ENCODE peak calls at places on chromosomes 16 and 17, in seven cellular contexts. G is stomach, A is AG04450, P is GM12865, N is keratinocyte, Z is colonic mucosa, T is dorsolateral prefrontal cortex. X is an unnamed sample.

GRCh38 chr16:13223666-13224065 is 322.3 kb downstream of the SHISA9 start:
- DNase-seq in G (no peak), A (no peak), P (no peak), N (no peak), Z (no peak), T (no peak), X (no peak)

GRCh38 chr16:2160915-2161551 is 5.5 kb downstream of the TRAF7 start:
- DNase-seq in G (peak; percentile 39), A (no peak), P (peak; percentile 79), N (no peak), Z (peak; percentile 47), T (no peak), X (no peak)

GRCh38 chr17:40352779-40353394 is 11.7 kb downstream of the GJD3 start:
- DNase-seq in G (no peak), A (no peak), P (no peak), N (no peak), Z (no peak), T (no peak), X (no peak)

GRCh38 chr17:71553381-71553780 is 567.4 kb upstream of the SOX9 start:
- DNase-seq in G (no peak), A (no peak), P (no peak), N (no peak), Z (no peak), T (no peak), X (no peak)

GRCh38 chr16:88815901-88816589 is 4.3 kb upstream of the APRT start:
- DNase-seq in G (peak; percentile 62), A (no peak), P (peak; percentile 67), N (no peak), Z (peak; percentile 62), T (no peak), X (no peak)

GRCh38 chr16:89200124-89200849 is at the start of gene SLC22A31:
- DNase-seq in G (no peak), A (no peak), P (no peak), N (no peak), Z (no peak), T (no peak), X (no peak)

GRCh38 chr17:38729886-38730525 is at the start of gene CISD3:
- DNase-seq in G (peak; percentile 91), A (peak; percentile 37), P (peak; percentile 95), N (no peak), Z (peak; percentile 88), T (peak; percentile 85), X (no peak)

GRCh38 chr17:44219126-44219635 is 294 bp downstream of the UBTF start:
- DNase-seq in G (peak; percentile 71), A (no peak), P (peak; percentile 89), N (no peak), Z (peak; percentile 61), T (peak; percentile 75), X (no peak)

GRCh38 chr16:85151603-85152413 is 39.5 kb upstream of the CIBAR2 start:
- DNase-seq in G (peak; percentile 72), A (peak; percentile 38), P (peak; percentile 75), N (no peak), Z (peak; percentile 60), T (no peak), X (peak; percentile 49)

GRCh38 chr17:64024781-64025731 is 4.6 kb upstream of the ICAM2 start:
- DNase-seq in G (no peak), A (no peak), P (no peak), N (no peak), Z (peak; percentile 21), T (no peak), X (no peak)

GRCh38 chr16:51540259-51540658 is 389.2 kb upstream of the SALL1 start:
- DNase-seq in G (no peak), A (no peak), P (no peak), N (no peak), Z (no peak), T (no peak), X (no peak)

GRCh38 chr17:45951941-45952340 is 47.1 kb upstream of the STH start:
- DNase-seq in G (no peak), A (no peak), P (no peak), N (no peak), Z (no peak), T (peak; percentile 19), X (no peak)

GRCh38 chr17:41777157-41777578 is 9.3 kb downstream of the JUP start:
- DNase-seq in G (peak; percentile 37), A (no peak), P (no peak), N (no peak), Z (no peak), T (no peak), X (no peak)

GRCh38 chr17:40349477-40350409 is 14.8 kb downstream of the GJD3 start:
- DNase-seq in G (peak; percentile 63), A (no peak), P (no peak), N (peak; percentile 99), Z (peak; percentile 50), T (no peak), X (no peak)

GRCh38 chr17:81398170-81398854 is 3.1 kb downstream of the BAHCC1 start:
- DNase-seq in G (no peak), A (no peak), P (no peak), N (no peak), Z (peak; percentile 71), T (no peak), X (no peak)

GRCh38 chr16:6753553-6753952 is 579.1 kb upstream of the RBFOX1 start:
- DNase-seq in G (no peak), A (no peak), P (no peak), N (no peak), Z (no peak), T (no peak), X (no peak)

GRCh38 chr16:1533443-1533951 is at the start of gene TMEM204:
- DNase-seq in G (peak; percentile 38), A (peak; percentile 32), P (peak; percentile 43), N (no peak), Z (peak; percentile 41), T (no peak), X (no peak)

GRCh38 chr17:36935681-36936454 is 1.4 kb upstream of the LHX1 start:
- DNase-seq in G (no peak), A (no peak), P (no peak), N (no peak), Z (no peak), T (no peak), X (no peak)

GRCh38 chr17:55421179-55421934 is at the start of gene MMD:
- DNase-seq in G (no peak), A (no peak), P (no peak), N (no peak), Z (peak; percentile 77), T (peak; percentile 46), X (no peak)

GRCh38 chr16:71629617-71630016 is 3.6 kb downstream of the MARVELD3 start:
- DNase-seq in G (no peak), A (no peak), P (no peak), N (no peak), Z (peak; percentile 45), T (no peak), X (no peak)
- H3K4me3 ChIP-seq in G (no peak overlapping the region), A (no peak overlapping the region), P (no peak overlapping the region), N (no peak overlapping the region), Z (no peak overlapping the region), T (no peak overlapping the region), X (no peak overlapping the region)

DNA sequence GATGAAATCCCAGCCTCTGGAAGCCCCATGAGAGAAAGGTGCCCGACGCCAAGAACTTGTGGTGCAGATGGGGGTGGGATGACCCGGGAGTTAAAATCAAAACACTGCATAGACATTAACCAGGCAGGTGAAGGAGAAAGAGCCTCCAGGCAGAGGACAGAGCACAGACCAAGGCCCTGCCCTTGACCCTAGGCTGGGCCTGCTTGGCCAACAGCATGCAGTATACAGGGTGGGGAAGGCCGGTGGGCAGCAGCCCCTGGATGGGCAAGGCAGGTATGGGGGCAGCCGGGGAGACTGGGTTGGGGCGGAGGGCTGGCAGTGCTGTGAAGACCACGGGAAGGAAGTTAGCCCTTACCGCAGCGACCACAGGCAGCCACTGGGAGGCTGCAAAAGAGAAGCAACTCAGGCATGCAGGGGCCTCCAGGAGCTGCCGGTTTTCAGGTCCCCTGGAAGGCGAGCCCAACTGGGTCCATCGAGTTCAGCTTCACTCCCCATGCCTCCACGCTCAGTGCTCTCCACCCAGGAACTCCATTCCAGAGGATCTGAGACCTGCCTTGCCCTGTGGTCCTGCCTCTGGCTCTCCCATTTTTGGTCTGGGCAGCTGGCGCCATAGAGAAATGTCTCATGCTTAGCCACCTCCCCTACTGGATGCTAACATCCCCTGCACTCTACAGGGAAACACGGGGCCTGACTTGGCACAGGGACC is 81.2 kb downstream of the C16orf95 start:
- DNase-seq in G (no peak), A (no peak), P (peak; percentile 17), N (no peak), Z (no peak), T (no peak), X (no peak)
- TF ChIP-seq CTCF in G (no peak), A (no peak), P (no peak), N (peak; percentile 11), Z (no peak), T (no peak), X (peak; percentile 10)

GRCh38 chr17:49747632-49748031 is 16.3 kb downstream of the FAM117A start:
- DNase-seq in G (no peak), A (no peak), P (no peak), N (no peak), Z (no peak), T (no peak), X (no peak)
- H3K4me3 ChIP-seq in G (no peak overlapping the region), A (no peak overlapping the region), P (peak overlapping the region; percentile 74), N (no peak overlapping the region), Z (no peak overlapping the region), T (no peak overlapping the region), X (no peak overlapping the region)

GRCh38 chr16:83901101-83901500 is 2.2 kb downstream of the MLYCD start:
- DNase-seq in G (no peak), A (no peak), P (no peak), N (no peak), Z (no peak), T (no peak), X (no peak)

GRCh38 chr16:83900611-83901010 is 1.7 kb downstream of the MLYCD start:
- DNase-seq in G (no peak), A (no peak), P (no peak), N (no peak), Z (no peak), T (no peak), X (no peak)

GRCh38 chr16:83899978-83900377 is 1.1 kb downstream of the MLYCD start:
- DNase-seq in G (no peak), A (no peak), P (no peak), N (no peak), Z (no peak), T (no peak), X (no peak)

GRCh38 chr16:83899272-83899897 is 470 bp downstream of the MLYCD start:
- DNase-seq in G (peak; percentile 61), A (peak; percentile 13), P (peak; percentile 70), N (no peak), Z (peak; percentile 47), T (peak; percentile 82), X (no peak)

DNA sequence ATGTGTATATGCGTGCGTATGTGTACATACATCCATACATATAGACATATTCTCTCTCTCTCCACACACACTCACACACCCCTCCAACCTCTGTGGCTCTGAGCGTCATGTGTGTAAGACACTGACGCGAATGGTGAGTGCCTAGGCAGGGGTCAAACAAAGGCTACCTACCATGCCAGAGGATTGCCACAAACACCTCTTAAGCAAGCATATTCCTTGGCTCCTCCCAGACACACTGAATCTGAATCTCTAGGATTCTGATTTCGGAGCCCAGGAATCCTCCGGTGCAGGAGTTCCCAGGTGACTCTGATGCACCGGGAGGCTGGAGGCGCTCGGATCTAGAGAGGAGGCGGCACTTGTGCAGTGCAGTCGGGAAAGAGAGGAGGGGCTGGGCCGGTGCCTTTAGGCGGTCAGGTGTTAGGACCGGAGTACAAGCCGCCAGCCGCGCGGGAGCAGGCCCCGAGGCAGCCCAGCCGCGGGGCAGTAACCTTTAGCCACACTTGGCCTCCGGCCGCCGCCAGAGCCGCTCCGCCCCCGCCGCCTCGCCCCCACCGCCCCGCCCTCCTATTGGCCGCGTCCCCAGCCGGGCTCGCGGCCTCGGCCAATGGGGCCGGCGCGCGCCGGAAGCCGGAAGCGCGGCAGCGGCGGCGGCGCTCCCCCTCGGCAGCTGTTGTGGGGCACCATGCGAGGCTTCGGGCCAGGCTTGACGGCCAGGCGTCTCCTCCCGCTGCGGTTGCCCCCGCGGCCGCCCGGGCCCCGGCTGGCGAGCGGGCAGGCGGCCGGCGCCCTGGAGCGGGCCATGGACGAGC is at the start of gene MLYCD:
- DNase-seq in G (peak; percentile 94), A (no peak), P (peak; percentile 82), N (no peak), Z (peak; percentile 87), T (peak; percentile 83), X (peak; percentile 51)
- TF ChIP-seq CTCF in G (no peak), A (no peak), P (no peak), N (no peak), Z (no peak), T (no peak), X (no peak)